ENCODE peak calls at places on chromosome 22, in six cellular contexts. One of them, this sample, is unnamed.

GRCh38 chr22:23363683-23364082 is 183.4 kb downstream of the BCR start:
- DNase-seq in mesenchymal stem cell: no peak
- DNase-seq in spleen: no peak
- DNase-seq in heart left ventricle: no peak
- DNase-seq in pancreas: no peak
- DNase-seq in RWPE2: no peak
- DNase-seq in this sample: no peak

GRCh38 chr22:48627203-48627602 is 1200.5 kb downstream of the BRD1 start:
- DNase-seq in heart left ventricle: no peak
- DNase-seq in pancreas: no peak
- DNase-seq in mesenchymal stem cell: no peak
- DNase-seq in RWPE2: no peak
- DNase-seq in spleen: no peak
- DNase-seq in this sample: no peak

GRCh38 chr22:33986167-33986771 is 66.0 kb upstream of the LARGE1 start:
- DNase-seq in pancreas: no peak
- DNase-seq in RWPE2: no peak
- DNase-seq in heart left ventricle: no peak
- DNase-seq in mesenchymal stem cell: no peak
- DNase-seq in spleen: no peak
- DNase-seq in this sample: no peak

GRCh38 chr22:23909258-23909898 is 15.2 kb downstream of the MIF start:
- DNase-seq in pancreas: no peak
- DNase-seq in RWPE2: no peak
- DNase-seq in mesenchymal stem cell: peak
- DNase-seq in heart left ventricle: no peak
- DNase-seq in spleen: no peak
- DNase-seq in this sample: no peak

GRCh38 chr22:41808400-41808799 is 7.9 kb downstream of the CCDC134 start:
- DNase-seq in mesenchymal stem cell: no peak
- DNase-seq in spleen: no peak
- DNase-seq in RWPE2: no peak
- DNase-seq in pancreas: no peak
- DNase-seq in heart left ventricle: no peak
- DNase-seq in this sample: no peak

GRCh38 chr22:46509416-46510089 is 27.9 kb downstream of the CELSR1 start:
- DNase-seq in RWPE2: no peak
- DNase-seq in spleen: no peak
- DNase-seq in pancreas: no peak
- DNase-seq in heart left ventricle: no peak
- DNase-seq in mesenchymal stem cell: no peak
- DNase-seq in this sample: no peak

GRCh38 chr22:33524511-33525270 is 395.6 kb downstream of the LARGE1 start:
- DNase-seq in spleen: no peak
- DNase-seq in mesenchymal stem cell: no peak
- DNase-seq in heart left ventricle: no peak
- DNase-seq in pancreas: no peak
- DNase-seq in RWPE2: no peak
- DNase-seq in this sample: no peak

GRCh38 chr22:22520020-22520656 is at the start of gene ZNF280A:
- DNase-seq in pancreas: no peak
- DNase-seq in spleen: no peak
- DNase-seq in heart left ventricle: no peak
- DNase-seq in mesenchymal stem cell: no peak
- DNase-seq in RWPE2: no peak
- DNase-seq in this sample: no peak

GRCh38 chr22:25053153-25053805 is 100.8 kb downstream of the KIAA1671 start:
- DNase-seq in mesenchymal stem cell: peak
- DNase-seq in RWPE2: no peak
- DNase-seq in spleen: no peak
- DNase-seq in pancreas: no peak
- DNase-seq in heart left ventricle: no peak
- DNase-seq in this sample: no peak

GRCh38 chr22:48154169-48154942 is 1391.9 kb downstream of the TBC1D22A start:
- DNase-seq in mesenchymal stem cell: no peak
- DNase-seq in RWPE2: no peak
- DNase-seq in pancreas: no peak
- DNase-seq in spleen: no peak
- DNase-seq in heart left ventricle: no peak
- DNase-seq in this sample: no peak

GRCh38 chr22:28604961-28605360 is 74.7 kb downstream of the TTC28 start:
- DNase-seq in RWPE2: no peak
- DNase-seq in pancreas: no peak
- DNase-seq in mesenchymal stem cell: no peak
- DNase-seq in heart left ventricle: no peak
- DNase-seq in spleen: no peak
- DNase-seq in this sample: no peak

GRCh38 chr22:43909708-43910107 is 13.9 kb upstream of the PNPLA3 start:
- DNase-seq in RWPE2: no peak
- DNase-seq in spleen: no peak
- DNase-seq in mesenchymal stem cell: no peak
- DNase-seq in heart left ventricle: no peak
- DNase-seq in pancreas: no peak
- DNase-seq in this sample: no peak

GRCh38 chr22:43911351-43911750 is 12.3 kb upstream of the PNPLA3 start:
- DNase-seq in spleen: no peak
- DNase-seq in heart left ventricle: no peak
- DNase-seq in RWPE2: no peak
- DNase-seq in mesenchymal stem cell: no peak
- DNase-seq in pancreas: no peak
- DNase-seq in this sample: no peak

GRCh38 chr22:43905681-43906080 is 13.9 kb upstream of the PNPLA5 start:
- DNase-seq in RWPE2: no peak
- DNase-seq in heart left ventricle: no peak
- DNase-seq in mesenchymal stem cell: no peak
- DNase-seq in pancreas: no peak
- DNase-seq in spleen: no peak
- DNase-seq in this sample: no peak

GRCh38 chr22:43910178-43910695 is 13.4 kb upstream of the PNPLA3 start:
- DNase-seq in spleen: no peak
- DNase-seq in RWPE2: no peak
- DNase-seq in pancreas: no peak
- DNase-seq in mesenchymal stem cell: no peak
- DNase-seq in heart left ventricle: no peak
- DNase-seq in this sample: no peak
- H3K4me3 ChIP-seq in spleen: no peak
- H3K4me3 ChIP-seq in RWPE2: no peak
- H3K4me3 ChIP-seq in pancreas: no peak
- H3K4me3 ChIP-seq in mesenchymal stem cell: no peak
- H3K4me3 ChIP-seq in heart left ventricle: no peak
- H3K4me3 ChIP-seq in this sample: no peak

GRCh38 chr22:31241200-31241599 is 29.1 kb downstream of the LIMK2 start:
- DNase-seq in mesenchymal stem cell: peak
- DNase-seq in spleen: no peak
- DNase-seq in RWPE2: no peak
- DNase-seq in pancreas: no peak
- DNase-seq in heart left ventricle: no peak
- DNase-seq in this sample: no peak

GRCh38 chr22:31243339-31244043 is 31.4 kb downstream of the LIMK2 start:
- DNase-seq in pancreas: no peak
- DNase-seq in RWPE2: no peak
- DNase-seq in heart left ventricle: no peak
- DNase-seq in mesenchymal stem cell: no peak
- DNase-seq in spleen: no peak
- DNase-seq in this sample: no peak

GRCh38 chr22:31244044-31244942 is 32.2 kb downstream of the LIMK2 start:
- DNase-seq in heart left ventricle: no peak
- DNase-seq in spleen: no peak
- DNase-seq in pancreas: no peak
- DNase-seq in RWPE2: no peak
- DNase-seq in mesenchymal stem cell: peak
- DNase-seq in this sample: no peak

GRCh38 chr22:31240011-31240410 is 27.9 kb downstream of the LIMK2 start:
- DNase-seq in pancreas: no peak
- DNase-seq in RWPE2: no peak
- DNase-seq in spleen: no peak
- DNase-seq in heart left ventricle: no peak
- DNase-seq in mesenchymal stem cell: peak
- DNase-seq in this sample: no peak

DNA sequence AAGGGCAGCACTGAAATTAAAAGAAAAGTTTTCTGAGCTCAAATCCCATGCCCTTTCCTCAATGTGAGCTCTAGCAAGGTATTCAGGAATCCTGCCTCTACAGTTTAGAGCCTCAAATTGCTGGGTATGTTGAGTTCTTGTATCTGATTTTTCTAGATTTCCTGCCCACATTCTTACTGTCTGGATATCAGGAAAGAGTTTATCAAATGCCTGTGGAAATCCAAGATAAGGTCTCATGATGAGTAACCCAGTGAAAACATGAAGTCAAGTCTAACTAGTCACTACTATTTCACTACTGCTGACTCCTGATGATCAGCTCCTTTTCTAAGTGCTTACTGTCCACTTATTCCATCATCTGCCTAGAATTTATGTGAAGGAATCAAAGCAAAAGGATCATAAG is 29.8 kb downstream of the LIMK2 start:
- DNase-seq in pancreas: no peak
- DNase-seq in RWPE2: no peak
- DNase-seq in spleen: no peak
- DNase-seq in mesenchymal stem cell: peak
- DNase-seq in heart left ventricle: no peak
- DNase-seq in this sample: no peak
- H3K4me3 ChIP-seq in pancreas: no peak
- H3K4me3 ChIP-seq in RWPE2: no peak
- H3K4me3 ChIP-seq in spleen: no peak
- H3K4me3 ChIP-seq in mesenchymal stem cell: no peak
- H3K4me3 ChIP-seq in heart left ventricle: no peak
- H3K4me3 ChIP-seq in this sample: no peak

DNA sequence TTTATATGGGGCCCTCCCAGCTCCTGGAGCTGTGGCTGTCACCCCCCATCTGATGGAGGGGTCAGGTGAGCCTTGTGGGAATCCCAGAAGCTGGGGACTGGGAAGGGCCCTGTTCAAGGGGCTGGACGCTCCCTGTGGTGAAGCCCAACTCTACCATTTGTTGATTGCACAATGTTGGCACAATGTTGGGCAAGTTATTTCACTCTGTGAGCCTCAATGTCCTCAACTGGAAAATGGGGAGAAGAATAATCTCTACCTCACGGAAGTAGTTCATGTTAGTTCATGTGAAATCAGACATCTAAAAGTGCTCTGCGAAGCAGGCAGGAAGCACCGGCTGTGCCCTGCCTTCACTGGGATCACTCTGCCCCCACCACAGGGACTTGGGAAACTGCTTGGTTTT is 817 bp upstream of the PRR5 start:
- DNase-seq in RWPE2: no peak
- DNase-seq in mesenchymal stem cell: no peak
- DNase-seq in spleen: no peak
- DNase-seq in pancreas: no peak
- DNase-seq in heart left ventricle: no peak
- DNase-seq in this sample: no peak
- H3K4me3 ChIP-seq in RWPE2: no peak
- H3K4me3 ChIP-seq in mesenchymal stem cell: no peak
- H3K4me3 ChIP-seq in spleen: no peak
- H3K4me3 ChIP-seq in pancreas: no peak
- H3K4me3 ChIP-seq in heart left ventricle: no peak
- H3K4me3 ChIP-seq in this sample: no peak

GRCh38 chr22:17158176-17158567 is 905 bp downstream of the HDHD5 start:
- DNase-seq in mesenchymal stem cell: no peak
- DNase-seq in heart left ventricle: no peak
- DNase-seq in RWPE2: no peak
- DNase-seq in spleen: no peak
- DNase-seq in pancreas: no peak
- DNase-seq in this sample: peak

GRCh38 chr22:17157714-17158113 is 1.4 kb downstream of the HDHD5 start:
- DNase-seq in heart left ventricle: no peak
- DNase-seq in mesenchymal stem cell: no peak
- DNase-seq in RWPE2: no peak
- DNase-seq in spleen: no peak
- DNase-seq in pancreas: no peak
- DNase-seq in this sample: no peak

GRCh38 chr22:17158568-17159503 is at the start of gene HDHD5:
- DNase-seq in pancreas: peak
- DNase-seq in mesenchymal stem cell: peak
- DNase-seq in RWPE2: peak
- DNase-seq in heart left ventricle: peak
- DNase-seq in spleen: peak
- DNase-seq in this sample: peak

GRCh38 chr22:17154971-17155370 is 4.1 kb downstream of the HDHD5 start:
- DNase-seq in mesenchymal stem cell: no peak
- DNase-seq in heart left ventricle: no peak
- DNase-seq in pancreas: no peak
- DNase-seq in spleen: no peak
- DNase-seq in RWPE2: no peak
- DNase-seq in this sample: peak

GRCh38 chr22:17155941-17156340 is 3.1 kb downstream of the HDHD5 start:
- DNase-seq in mesenchymal stem cell: no peak
- DNase-seq in spleen: no peak
- DNase-seq in heart left ventricle: no peak
- DNase-seq in pancreas: no peak
- DNase-seq in RWPE2: no peak
- DNase-seq in this sample: peak
- H3K4me3 ChIP-seq in mesenchymal stem cell: no peak
- H3K4me3 ChIP-seq in spleen: no peak
- H3K4me3 ChIP-seq in heart left ventricle: no peak
- H3K4me3 ChIP-seq in pancreas: no peak
- H3K4me3 ChIP-seq in RWPE2: no peak
- H3K4me3 ChIP-seq in this sample: peak

GRCh38 chr22:30020511-30020910 is 59.8 kb upstream of the HORMAD2 start:
- DNase-seq in RWPE2: no peak
- DNase-seq in mesenchymal stem cell: no peak
- DNase-seq in pancreas: no peak
- DNase-seq in heart left ventricle: no peak
- DNase-seq in spleen: no peak
- DNase-seq in this sample: no peak
- H3K4me3 ChIP-seq in RWPE2: no peak
- H3K4me3 ChIP-seq in mesenchymal stem cell: no peak
- H3K4me3 ChIP-seq in pancreas: no peak
- H3K4me3 ChIP-seq in heart left ventricle: no peak
- H3K4me3 ChIP-seq in spleen: no peak
- H3K4me3 ChIP-seq in this sample: no peak

GRCh38 chr22:36055376-36056310 is 27.0 kb upstream of the RBFOX2 start:
- DNase-seq in heart left ventricle: peak
- DNase-seq in spleen: no peak
- DNase-seq in mesenchymal stem cell: no peak
- DNase-seq in pancreas: no peak
- DNase-seq in RWPE2: no peak
- DNase-seq in this sample: no peak
- H3K4me3 ChIP-seq in heart left ventricle: no peak
- H3K4me3 ChIP-seq in spleen: no peak
- H3K4me3 ChIP-seq in mesenchymal stem cell: no peak
- H3K4me3 ChIP-seq in pancreas: no peak
- H3K4me3 ChIP-seq in RWPE2: no peak
- H3K4me3 ChIP-seq in this sample: no peak

GRCh38 chr22:40345271-40345670 is 1.0 kb upstream of the ADSL start:
- DNase-seq in RWPE2: no peak
- DNase-seq in pancreas: no peak
- DNase-seq in heart left ventricle: no peak
- DNase-seq in mesenchymal stem cell: peak
- DNase-seq in spleen: no peak
- DNase-seq in this sample: no peak
- H3K4me3 ChIP-seq in RWPE2: peak
- H3K4me3 ChIP-seq in pancreas: no peak
- H3K4me3 ChIP-seq in heart left ventricle: peak
- H3K4me3 ChIP-seq in mesenchymal stem cell: peak
- H3K4me3 ChIP-seq in spleen: peak
- H3K4me3 ChIP-seq in this sample: peak